ENCODE peak calls at places on chromosomes 7 and 10, in five cellular contexts. W, R, L, B and J are unnamed samples.

GRCh38 chr10:29630205-29631048 is 4.3 kb downstream of the SVIL start:
- DNase-seq in W (no peak), R (no peak), L (no peak), B (no peak), J (no peak)

GRCh38 chr10:125152646-125153368 is 7.6 kb downstream of the CTBP2 start:
- DNase-seq in W (no peak), R (no peak), L (no peak), B (peak; percentile 97), J (no peak)

GRCh38 chr7:131845573-131846337 is 289.3 kb upstream of the PODXL start:
- DNase-seq in W (no peak), R (no peak), L (no peak), B (no peak), J (no peak)

GRCh38 chr7:1679326-1679965 is 9.4 kb downstream of the ELFN1 start:
- DNase-seq in W (no peak), R (no peak), L (peak; percentile 8), B (no peak), J (no peak)

GRCh38 chr7:42106562-42106961 is 130.4 kb downstream of the GLI3 start:
- DNase-seq in W (no peak), R (no peak), L (no peak), B (no peak), J (no peak)

GRCh38 chr7:20998309-20998708 is 211.6 kb upstream of the SP8 start:
- DNase-seq in W (no peak), R (no peak), L (no peak), B (no peak), J (no peak)

GRCh38 chr7:47574473-47575328 is 7.2 kb downstream of the TNS3 start:
- DNase-seq in W (no peak), R (peak; percentile 84), L (peak; percentile 62), B (no peak), J (no peak)

GRCh38 chr7:77982926-77983550 is 184.5 kb downstream of the PHTF2 start:
- DNase-seq in W (no peak), R (no peak), L (no peak), B (no peak), J (no peak)

GRCh38 chr10:95290801-95291633 is at the start of gene PDLIM1:
- DNase-seq in W (peak; percentile 16), R (peak; percentile 45), L (peak; percentile 53), B (peak; percentile 81), J (peak; percentile 76)
- TF ChIP-seq POLR2A in W (no peak), R (peak; percentile 80), L (peak; percentile 32), B (peak; percentile 95), J (peak; percentile 61)

GRCh38 chr7:92695308-92696261 is 105.4 kb upstream of the FAM133B start:
- DNase-seq in W (peak; percentile 40), R (peak; percentile 90), L (peak; percentile 71), B (peak; percentile 33), J (peak; percentile 12)
- TF ChIP-seq POLR2A in W (no peak), R (no peak), L (peak; percentile 22), B (peak; percentile 20), J (no peak)

DNA sequence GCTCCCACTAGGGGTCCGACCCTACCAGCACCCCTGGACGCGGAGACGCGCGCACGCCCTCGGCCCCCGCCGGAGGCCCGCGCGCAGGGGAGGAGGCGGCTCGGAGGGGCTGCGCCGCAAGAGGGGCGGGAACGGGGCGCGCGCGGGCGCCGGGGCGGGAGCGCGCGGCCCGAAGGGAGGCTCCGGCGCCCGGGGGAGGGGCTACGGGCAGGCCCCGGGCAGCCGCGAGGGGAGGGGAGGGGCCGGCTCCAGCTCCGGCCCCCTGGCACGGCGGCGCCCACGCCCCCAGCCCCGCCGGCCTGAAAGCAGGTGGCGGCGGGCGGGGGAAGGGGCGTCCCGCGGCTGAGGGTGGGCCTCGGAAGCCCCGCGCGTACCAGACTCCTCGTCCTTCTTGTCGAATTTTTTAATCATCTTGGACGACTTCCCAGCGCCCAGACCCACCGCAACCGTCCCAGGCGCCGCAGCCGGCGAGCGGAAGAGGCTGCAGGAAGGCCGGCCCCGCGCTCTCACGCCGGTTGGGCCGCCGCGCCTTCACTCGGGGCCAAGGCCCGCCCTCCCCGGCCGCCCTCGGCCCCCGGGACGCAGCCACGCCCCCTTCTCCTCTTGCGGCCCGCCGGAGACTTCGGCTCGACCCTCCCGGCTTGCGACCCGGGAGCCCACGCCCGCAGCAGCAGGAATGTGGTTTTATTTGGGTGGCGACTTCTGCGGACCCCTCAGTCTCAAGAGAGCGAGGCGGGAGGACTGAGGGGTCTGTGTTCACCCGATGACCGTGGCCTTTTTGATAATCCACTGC is at the start of gene COPG2:
- DNase-seq in W (peak; percentile 84), R (peak; percentile 73), L (peak; percentile 84), B (peak; percentile 86), J (peak; percentile 88)
- TF ChIP-seq POLR2A in W (peak; percentile 44), R (peak; percentile 19), L (no peak), B (peak; percentile 56), J (peak; percentile 75)

DNA sequence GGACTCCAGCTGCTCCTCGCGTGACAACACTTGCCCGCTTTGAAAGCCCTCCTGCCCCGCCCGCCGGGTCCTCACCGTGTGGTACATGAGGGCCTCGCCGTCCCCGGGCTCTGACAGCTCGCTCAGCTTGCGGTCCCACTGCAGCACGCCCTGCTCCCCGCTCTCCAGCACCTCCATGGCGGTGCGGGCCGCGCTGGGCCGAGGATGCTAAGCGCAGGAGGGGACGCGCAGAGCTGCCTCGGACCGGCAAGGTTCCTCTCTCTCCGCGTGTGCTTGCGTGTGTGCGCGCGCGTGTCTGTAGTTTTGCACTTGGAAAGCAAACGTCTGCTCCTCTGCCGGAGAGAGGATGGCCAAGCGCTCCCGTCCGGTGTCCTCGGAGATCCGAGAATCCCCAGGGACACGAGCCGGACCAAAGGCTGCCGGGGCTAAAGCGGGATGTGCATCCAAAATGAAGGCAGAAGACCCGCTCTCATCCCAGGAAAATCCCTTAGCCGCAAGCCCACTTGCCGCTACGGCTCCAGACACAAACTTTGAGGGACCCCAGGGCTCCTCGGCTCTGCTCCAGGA is at the start of gene CREB3L2:
- DNase-seq in W (peak; percentile 55), R (peak; percentile 57), L (peak; percentile 70), B (peak; percentile 76), J (no peak)
- TF ChIP-seq POLR2A in W (peak; percentile 67), R (peak; percentile 98), L (peak; percentile 63), B (peak; percentile 99), J (peak; percentile 17)

GRCh38 chr10:94545277-94546057 is at the start of gene HELLS:
- DNase-seq in W (peak; percentile 76), R (peak; percentile 82), L (peak; percentile 84), B (peak; percentile 77), J (peak; percentile 76)
- TF ChIP-seq POLR2A in W (no peak), R (peak; percentile 75), L (no peak), B (peak; percentile 31), J (peak; percentile 66)

GRCh38 chr7:146655928-146656797 is 539.6 kb downstream of the CNTNAP2 start:
- DNase-seq in W (no peak), R (no peak), L (no peak), B (no peak), J (no peak)
- TF ChIP-seq POLR2A in W (no peak), R (no peak), L (no peak), B (no peak), J (no peak)

DNA sequence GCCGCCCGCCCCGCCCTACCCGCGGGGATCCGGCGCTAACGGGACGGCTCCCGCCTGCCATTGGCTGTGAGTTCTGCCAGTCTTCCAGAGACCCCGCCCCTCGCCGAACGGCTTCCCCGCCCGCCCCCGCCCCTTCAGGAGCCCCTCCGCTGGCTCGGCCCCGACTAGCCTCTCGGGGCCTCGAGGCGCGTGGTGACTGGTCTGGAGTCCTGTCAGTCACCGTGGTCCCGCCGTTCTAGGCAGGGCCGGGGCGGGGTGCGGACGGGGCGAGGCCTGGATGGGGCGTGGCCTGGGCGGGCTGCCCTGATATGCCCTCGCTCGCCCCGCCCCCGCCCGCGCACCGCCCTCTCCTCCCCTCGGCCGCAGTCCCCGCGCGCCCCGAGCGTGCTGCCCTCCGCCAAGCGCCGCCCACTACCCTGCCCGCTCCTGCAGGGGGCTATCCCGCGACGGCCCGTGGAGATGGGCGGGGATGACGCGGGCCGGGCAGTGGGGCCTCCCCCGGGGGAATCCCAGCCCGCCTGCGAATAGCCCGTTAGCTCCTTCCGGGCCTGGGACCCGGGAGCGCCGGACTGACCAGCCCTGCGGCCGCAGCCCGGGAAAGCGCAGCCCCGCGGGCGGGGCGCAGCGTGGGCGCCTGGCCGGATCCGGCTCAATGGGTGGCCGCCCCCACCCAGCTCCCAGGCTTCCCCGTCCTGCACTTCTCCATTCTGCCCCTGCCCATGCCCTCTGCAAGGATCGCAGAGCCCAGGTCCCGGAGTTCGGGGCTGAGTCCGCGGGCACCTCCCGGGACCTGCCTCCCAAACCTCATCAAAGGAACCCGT is 444 bp upstream of the HIP1 start:
- DNase-seq in W (peak; percentile 99), R (peak; percentile 98), L (peak; percentile 100), B (peak; percentile 100), J (peak; percentile 95)
- TF ChIP-seq POLR2A in W (peak; percentile 40), R (peak; percentile 51), L (no peak), B (peak; percentile 40), J (peak; percentile 38)

GRCh38 chr10:99733366-99733765 is 1.3 kb downstream of the CUTC start:
- DNase-seq in W (no peak), R (peak; percentile 13), L (no peak), B (peak; percentile 76), J (no peak)

GRCh38 chr10:99731296-99732032 is 463 bp downstream of the COX15 start:
- DNase-seq in W (no peak), R (no peak), L (no peak), B (no peak), J (no peak)

GRCh38 chr10:99730026-99730425 is 1.9 kb downstream of the COX15 start:
- DNase-seq in W (no peak), R (peak; percentile 70), L (no peak), B (no peak), J (no peak)

GRCh38 chr10:99732033-99732912 is at the start of the genes COX15 and CUTC:
- DNase-seq in W (peak; percentile 96), R (peak; percentile 96), L (peak; percentile 97), B (peak; percentile 96), J (peak; percentile 92)
- TF ChIP-seq POLR2A in W (peak; percentile 60), R (peak; percentile 79), L (peak; percentile 23), B (peak; percentile 91), J (peak; percentile 54)

GRCh38 chr7:155207335-155208002 is 90.2 kb upstream of the INSIG1 start:
- DNase-seq in W (no peak), R (no peak), L (no peak), B (no peak), J (no peak)

GRCh38 chr7:155203882-155204691 is 93.6 kb upstream of the INSIG1 start:
- DNase-seq in W (no peak), R (no peak), L (no peak), B (no peak), J (no peak)

GRCh38 chr7:155204744-155205367 is 92.8 kb upstream of the INSIG1 start:
- DNase-seq in W (no peak), R (no peak), L (no peak), B (no peak), J (no peak)

GRCh38 chr7:155205368-155206285 is 92.1 kb upstream of the INSIG1 start:
- DNase-seq in W (peak; percentile 27), R (peak; percentile 99), L (peak; percentile 71), B (peak; percentile 53), J (peak; percentile 93)

GRCh38 chr7:155206286-155207020 is 91.2 kb upstream of the INSIG1 start:
- DNase-seq in W (no peak), R (peak; percentile 89), L (peak; percentile 64), B (peak; percentile 38), J (no peak)
- TF ChIP-seq POLR2A in W (no peak), R (peak; percentile 6), L (no peak), B (no peak), J (no peak)